ENCODE peak calls at places on chromosomes 12 and 14, in six cellular contexts. L is tibial nerve; A is fibroblast of lung; P is spleen; B is gastrocnemius medialis; W is CD4-positive, alpha-beta T cell. E is an unnamed sample.

GRCh38 chr14:30375280-30375892 is 183.6 kb upstream of the G2E3 start:
- DNase-seq in L (peak; percentile 74), A (peak; percentile 58), P (peak; percentile 75), B (peak; percentile 44), W (peak; percentile 59), E (no peak)

GRCh38 chr12:57899010-57899662 is 42.2 kb upstream of the ATP23 start:
- DNase-seq in L (no peak), A (peak; percentile 54), P (peak; percentile 92), B (peak; percentile 84), W (peak; percentile 75), E (no peak)

GRCh38 chr12:121238604-121239334 is 28.8 kb downstream of the P2RX4 start:
- DNase-seq in L (no peak), A (no peak), P (no peak), B (no peak), W (no peak), E (no peak)

GRCh38 chr14:93970589-93970966 is 5.8 kb downstream of the ASB2 start:
- DNase-seq in L (no peak), A (no peak), P (peak; percentile 91), B (peak; percentile 69), W (peak; percentile 73), E (no peak)

GRCh38 chr12:93273834-93274705 is 103.7 kb upstream of the NUDT4 start:
- DNase-seq in L (no peak), A (peak; percentile 31), P (no peak), B (no peak), W (no peak), E (no peak)

GRCh38 chr12:14410841-14411569 is 45.5 kb downstream of the ATF7IP start:
- DNase-seq in L (no peak), A (no peak), P (no peak), B (no peak), W (no peak), E (no peak)

GRCh38 chr12:48717252-48717695 is 767 bp upstream of the CCNT1 start:
- DNase-seq in L (no peak), A (peak; percentile 23), P (no peak), B (no peak), W (no peak), E (no peak)

GRCh38 chr12:57461904-57462306 is 2.3 kb downstream of the GLI1 start:
- DNase-seq in L (no peak), A (no peak), P (no peak), B (no peak), W (no peak), E (no peak)

GRCh38 chr14:103597623-103598372 is 31.2 kb upstream of the KLC1 start:
- DNase-seq in L (no peak), A (peak; percentile 88), P (no peak), B (peak; percentile 50), W (no peak), E (no peak)

GRCh38 chr14:100864960-100865681 is 38.4 kb downstream of the RTL1 start:
- DNase-seq in L (no peak), A (no peak), P (peak; percentile 62), B (no peak), W (no peak), E (no peak)

GRCh38 chr12:123232472-123232806 is 502 bp downstream of the MPHOSPH9 start:
- DNase-seq in L (no peak), A (no peak), P (no peak), B (no peak), W (no peak), E (no peak)

GRCh38 chr12:24088751-24089150 is 139.3 kb upstream of the SOX5 start:
- DNase-seq in L (no peak), A (no peak), P (no peak), B (no peak), W (no peak), E (no peak)

GRCh38 chr12:8914716-8915526 is 612 bp downstream of the PHC1 start:
- DNase-seq in L (peak; percentile 31), A (peak; percentile 26), P (peak; percentile 90), B (no peak), W (peak; percentile 64), E (no peak)

GRCh38 chr14:42980419-42980818 is 1373.7 kb downstream of the LRFN5 start:
- DNase-seq in L (no peak), A (no peak), P (no peak), B (no peak), W (no peak), E (no peak)

GRCh38 chr12:121781751-121782615 is 11.5 kb downstream of the RHOF start:
- DNase-seq in L (no peak), A (peak; percentile 49), P (no peak), B (no peak), W (no peak), E (no peak)

GRCh38 chr14:20327005-20327869 is 5.8 kb downstream of the CCNB1IP1 start:
- DNase-seq in L (peak; percentile 56), A (peak; percentile 79), P (no peak), B (no peak), W (no peak), E (no peak)

GRCh38 chr12:12240671-12241345 is 26.0 kb downstream of the LRP6 start:
- DNase-seq in L (no peak), A (peak; percentile 40), P (no peak), B (no peak), W (no peak), E (no peak)

GRCh38 chr14:99744199-99744872 is 48.9 kb upstream of the EML1 start:
- DNase-seq in L (no peak), A (no peak), P (no peak), B (no peak), W (no peak), E (no peak)

GRCh38 chr12:71439613-71440392 is at the start of gene LGR5:
- DNase-seq in L (no peak), A (peak; percentile 25), P (peak; percentile 73), B (peak; percentile 30), W (no peak), E (no peak)

GRCh38 chr14:88791629-88792571 is 853 bp downstream of the EML5 start:
- DNase-seq in L (no peak), A (no peak), P (peak; percentile 90), B (no peak), W (no peak), E (no peak)

GRCh38 chr12:94643585-94643984 is 6.8 kb downstream of the TMCC3 start:
- DNase-seq in L (no peak), A (no peak), P (no peak), B (no peak), W (no peak), E (no peak)

GRCh38 chr12:34345801-34346200 is 323.5 kb downstream of the ALG10 start:
- DNase-seq in L (no peak), A (no peak), P (no peak), B (no peak), W (no peak), E (no peak)

GRCh38 chr14:91714805-91715204 is 17.1 kb downstream of the CATSPERB start:
- DNase-seq in L (no peak), A (no peak), P (no peak), B (no peak), W (peak; percentile 34), E (no peak)

GRCh38 chr14:100609331-100609870 is 22.2 kb upstream of the BEGAIN start:
- DNase-seq in L (no peak), A (no peak), P (no peak), B (no peak), W (peak; percentile 17), E (no peak)

GRCh38 chr12:119432935-119433334 is 98.4 kb downstream of the CCDC60 start:
- DNase-seq in L (no peak), A (no peak), P (no peak), B (no peak), W (no peak), E (no peak)

GRCh38 chr14:53151867-53152626 is 1.1 kb downstream of the DDHD1 start:
- DNase-seq in L (peak; percentile 38), A (peak; percentile 41), P (peak; percentile 94), B (peak; percentile 42), W (peak; percentile 69), E (no peak)
- TF ChIP-seq CTCF in L (peak; percentile 39), A (no peak), P (no peak), B (peak; percentile 21), W (no peak), E (peak; percentile 36)

GRCh38 chr12:65739606-65740005 is 84.7 kb upstream of the HMGA2 start:
- DNase-seq in L (no peak), A (no peak), P (no peak), B (no peak), W (no peak), E (no peak)

GRCh38 chr12:65740873-65741600 is 83.2 kb upstream of the HMGA2 start:
- DNase-seq in L (peak; percentile 71), A (peak; percentile 82), P (peak; percentile 76), B (no peak), W (peak; percentile 58), E (no peak)

GRCh38 chr12:65740506-65740872 is 83.8 kb upstream of the HMGA2 start:
- DNase-seq in L (no peak), A (no peak), P (no peak), B (no peak), W (no peak), E (no peak)

GRCh38 chr12:65741662-65742480 is 82.4 kb upstream of the HMGA2 start:
- DNase-seq in L (no peak), A (peak; percentile 48), P (no peak), B (no peak), W (no peak), E (no peak)

GRCh38 chr12:65742481-65742971 is 81.8 kb upstream of the HMGA2 start:
- DNase-seq in L (no peak), A (peak; percentile 54), P (no peak), B (no peak), W (no peak), E (no peak)
- H3K27ac ChIP-seq in L (no peak overlapping the region), A (peak overlapping the region; percentile 82), P (no peak overlapping the region), B (no peak overlapping the region), W (no peak overlapping the region), E (no peak overlapping the region)

GRCh38 chr14:54338696-54339317 is 58.0 kb upstream of the CDKN3 start:
- DNase-seq in L (no peak), A (peak; percentile 68), P (no peak), B (no peak), W (no peak), E (no peak)
- TF ChIP-seq CTCF in L (peak; percentile 42), A (peak; percentile 51), P (no peak), B (no peak), W (no peak), E (peak; percentile 14)

GRCh38 chr12:104712477-104712876 is 245.6 kb downstream of the SLC41A2 start:
- DNase-seq in L (no peak), A (no peak), P (no peak), B (no peak), W (no peak), E (no peak)

GRCh38 chr12:104713444-104713843 is 244.6 kb downstream of the SLC41A2 start:
- DNase-seq in L (no peak), A (no peak), P (no peak), B (no peak), W (no peak), E (no peak)

GRCh38 chr12:104714369-104714768 is 243.7 kb downstream of the SLC41A2 start:
- DNase-seq in L (no peak), A (no peak), P (no peak), B (no peak), W (no peak), E (no peak)

GRCh38 chr12:104710940-104711725 is 247.0 kb downstream of the SLC41A2 start:
- DNase-seq in L (peak; percentile 34), A (peak; percentile 78), P (no peak), B (no peak), W (no peak), E (no peak)

DNA sequence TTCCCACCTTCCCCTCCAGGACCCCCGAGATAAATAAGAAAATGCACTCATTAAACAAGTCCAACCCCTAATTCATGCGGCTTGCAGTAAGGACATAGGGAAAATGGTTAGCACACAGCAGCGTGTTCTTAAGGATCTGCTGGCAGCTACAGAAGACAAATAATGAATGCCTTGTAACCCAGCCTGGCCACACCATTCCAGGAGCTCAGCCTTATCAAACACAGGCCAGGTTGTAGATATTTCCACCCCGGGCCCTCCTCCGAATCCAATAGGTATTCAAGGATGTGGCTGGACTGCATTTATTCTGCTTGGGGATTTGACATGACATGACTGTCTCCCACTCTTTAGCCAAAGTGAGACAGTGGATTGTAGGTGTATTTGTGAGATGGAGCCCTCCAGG is 245.1 kb downstream of the SLC41A2 start:
- DNase-seq in L (no peak), A (no peak), P (no peak), B (no peak), W (no peak), E (no peak)
- H3K27ac ChIP-seq in L (no peak overlapping the region), A (no peak overlapping the region), P (no peak overlapping the region), B (no peak overlapping the region), W (no peak overlapping the region), E (no peak overlapping the region)

E was measured in thoracic aorta.